ENCODE peak calls at places on chromosomes 16 and 17, in four cellular contexts. Q, E, I and D are unnamed samples.

GRCh38 chr16:72858611-72859493 is 189.1 kb downstream of the ZFHX3 start:
- DNase-seq in Q (no peak), E (no peak), I (no peak), D (no peak)

GRCh38 chr16:28531777-28532744 is 6.7 kb downstream of the NUPR1 start:
- DNase-seq in Q (no peak), E (no peak), I (no peak), D (no peak)

GRCh38 chr17:41492351-41492750 is 2.6 kb upstream of the KRT36 start:
- DNase-seq in Q (no peak), E (no peak), I (no peak), D (no peak)

GRCh38 chr17:12290207-12290606 is 269.5 kb downstream of the MAP2K4 start:
- DNase-seq in Q (no peak), E (no peak), I (no peak), D (no peak)

GRCh38 chr16:85104821-85105391 is 7.4 kb downstream of the CIBAR2 start:
- DNase-seq in Q (no peak), E (peak), I (peak), D (no peak)

GRCh38 chr16:21301168-21301894 is 23.2 kb upstream of the CRYM start:
- DNase-seq in Q (peak), E (peak), I (peak), D (peak)

GRCh38 chr17:72512649-72513556 is 392.1 kb downstream of the SOX9 start:
- DNase-seq in Q (no peak), E (no peak), I (no peak), D (no peak)

GRCh38 chr16:4626396-4626795 is 1.8 kb downstream of the MGRN1 start:
- DNase-seq in Q (no peak), E (no peak), I (no peak), D (no peak)

GRCh38 chr16:3138823-3139426 is 4.1 kb downstream of the ZNF213 start:
- DNase-seq in Q (no peak), E (peak), I (no peak), D (no peak)

GRCh38 chr17:50203086-50203485 is 1.7 kb upstream of the COL1A1 start:
- DNase-seq in Q (no peak), E (no peak), I (no peak), D (no peak)

GRCh38 chr17:17502741-17503565 is 6.8 kb upstream of the RASD1 start:
- DNase-seq in Q (no peak), E (no peak), I (no peak), D (no peak)

GRCh38 chr17:40577611-40578065 is 12.4 kb upstream of the CCR7 start:
- DNase-seq in Q (no peak), E (no peak), I (no peak), D (no peak)

GRCh38 chr16:88817785-88818609 is 6.3 kb upstream of the APRT start:
- DNase-seq in Q (no peak), E (no peak), I (no peak), D (no peak)

GRCh38 chr17:81706232-81706611 is 3.1 kb downstream of the MRPL12 start:
- DNase-seq in Q (no peak), E (no peak), I (no peak), D (no peak)

GRCh38 chr16:67034478-67034877 is 5.5 kb downstream of the CBFB start:
- DNase-seq in Q (no peak), E (no peak), I (no peak), D (no peak)